ENCODE peak calls at places on chromosomes 6 and 20, in seven cellular contexts. One of them, this sample, is unnamed.

GRCh38 chr6:21594427-21595264 is 1.1 kb downstream of the SOX4 start:
- DNase-seq in NCI-H69: peak
- DNase-seq in T follicular helper cell: no peak
- DNase-seq in dermis microvascular lymphatic vessel endothelial cell: peak
- DNase-seq in PC-3: peak
- DNase-seq in mammary epithelial cell: peak
- DNase-seq in hypothalamus: peak
- DNase-seq in this sample: peak

GRCh38 chr20:60371456-60371855 is 413.2 kb downstream of the CDH26 start:
- DNase-seq in NCI-H69: peak
- DNase-seq in T follicular helper cell: no peak
- DNase-seq in dermis microvascular lymphatic vessel endothelial cell: no peak
- DNase-seq in PC-3: no peak
- DNase-seq in mammary epithelial cell: no peak
- DNase-seq in hypothalamus: no peak
- DNase-seq in this sample: no peak

GRCh38 chr6:54813901-54814300 is 32.7 kb upstream of the FAM83B start:
- DNase-seq in NCI-H69: peak
- DNase-seq in T follicular helper cell: no peak
- DNase-seq in dermis microvascular lymphatic vessel endothelial cell: no peak
- DNase-seq in PC-3: no peak
- DNase-seq in mammary epithelial cell: peak
- DNase-seq in hypothalamus: no peak
- DNase-seq in this sample: no peak

GRCh38 chr6:44967481-44967880 is 360.6 kb upstream of the RUNX2 start:
- DNase-seq in NCI-H69: no peak
- DNase-seq in T follicular helper cell: no peak
- DNase-seq in dermis microvascular lymphatic vessel endothelial cell: no peak
- DNase-seq in PC-3: no peak
- DNase-seq in mammary epithelial cell: peak
- DNase-seq in hypothalamus: no peak
- DNase-seq in this sample: peak

GRCh38 chr20:14717124-14718004 is 380.0 kb upstream of the FLRT3 start:
- DNase-seq in NCI-H69: no peak
- DNase-seq in T follicular helper cell: no peak
- DNase-seq in dermis microvascular lymphatic vessel endothelial cell: no peak
- DNase-seq in PC-3: no peak
- DNase-seq in mammary epithelial cell: no peak
- DNase-seq in hypothalamus: no peak
- DNase-seq in this sample: no peak

GRCh38 chr6:89134723-89135122 is 11.1 kb upstream of the PM20D2 start:
- DNase-seq in NCI-H69: peak
- DNase-seq in T follicular helper cell: no peak
- DNase-seq in dermis microvascular lymphatic vessel endothelial cell: no peak
- DNase-seq in PC-3: no peak
- DNase-seq in mammary epithelial cell: no peak
- DNase-seq in hypothalamus: no peak
- DNase-seq in this sample: no peak

GRCh38 chr6:13432526-13433218 is 54.7 kb downstream of the GFOD1 start:
- DNase-seq in NCI-H69: no peak
- DNase-seq in T follicular helper cell: no peak
- DNase-seq in dermis microvascular lymphatic vessel endothelial cell: no peak
- DNase-seq in PC-3: no peak
- DNase-seq in mammary epithelial cell: no peak
- DNase-seq in hypothalamus: no peak
- DNase-seq in this sample: peak

GRCh38 chr6:120147218-120147871 is 797.8 kb upstream of the MAN1A1 start:
- DNase-seq in NCI-H69: peak
- DNase-seq in T follicular helper cell: no peak
- DNase-seq in dermis microvascular lymphatic vessel endothelial cell: no peak
- DNase-seq in PC-3: peak
- DNase-seq in mammary epithelial cell: peak
- DNase-seq in hypothalamus: no peak
- DNase-seq in this sample: no peak

GRCh38 chr20:25173886-25174308 is 21.6 kb upstream of the ENTPD6 start:
- DNase-seq in NCI-H69: no peak
- DNase-seq in T follicular helper cell: no peak
- DNase-seq in dermis microvascular lymphatic vessel endothelial cell: no peak
- DNase-seq in PC-3: peak
- DNase-seq in mammary epithelial cell: no peak
- DNase-seq in hypothalamus: no peak
- DNase-seq in this sample: no peak

GRCh38 chr6:136304410-136304809 is 14.8 kb upstream of the BCLAF1 start:
- DNase-seq in NCI-H69: no peak
- DNase-seq in T follicular helper cell: no peak
- DNase-seq in dermis microvascular lymphatic vessel endothelial cell: no peak
- DNase-seq in PC-3: peak
- DNase-seq in mammary epithelial cell: peak
- DNase-seq in hypothalamus: no peak
- DNase-seq in this sample: no peak

GRCh38 chr6:156933201-156934053 is 156.2 kb downstream of the ARID1B start:
- DNase-seq in NCI-H69: peak
- DNase-seq in T follicular helper cell: no peak
- DNase-seq in dermis microvascular lymphatic vessel endothelial cell: no peak
- DNase-seq in PC-3: no peak
- DNase-seq in mammary epithelial cell: no peak
- DNase-seq in hypothalamus: no peak
- DNase-seq in this sample: no peak

GRCh38 chr6:150325093-150325772 is 43.6 kb upstream of the IYD start:
- DNase-seq in NCI-H69: peak
- DNase-seq in T follicular helper cell: no peak
- DNase-seq in dermis microvascular lymphatic vessel endothelial cell: peak
- DNase-seq in PC-3: peak
- DNase-seq in mammary epithelial cell: peak
- DNase-seq in hypothalamus: no peak
- DNase-seq in this sample: no peak

GRCh38 chr6:156780117-156780641 is 3.0 kb downstream of the ARID1B start:
- DNase-seq in NCI-H69: peak
- DNase-seq in T follicular helper cell: peak
- DNase-seq in dermis microvascular lymphatic vessel endothelial cell: peak
- DNase-seq in PC-3: peak
- DNase-seq in mammary epithelial cell: peak
- DNase-seq in hypothalamus: peak
- DNase-seq in this sample: peak

GRCh38 chr6:232896-233640 is 59.2 kb upstream of the DUSP22 start:
- DNase-seq in NCI-H69: no peak
- DNase-seq in T follicular helper cell: no peak
- DNase-seq in dermis microvascular lymphatic vessel endothelial cell: no peak
- DNase-seq in PC-3: no peak
- DNase-seq in mammary epithelial cell: no peak
- DNase-seq in hypothalamus: no peak
- DNase-seq in this sample: no peak

GRCh38 chr6:26478100-26478984 is 20.6 kb downstream of the BTN2A1 start:
- DNase-seq in NCI-H69: no peak
- DNase-seq in T follicular helper cell: no peak
- DNase-seq in dermis microvascular lymphatic vessel endothelial cell: no peak
- DNase-seq in PC-3: no peak
- DNase-seq in mammary epithelial cell: no peak
- DNase-seq in hypothalamus: no peak
- DNase-seq in this sample: no peak

GRCh38 chr20:45377191-45377775 is 842 bp downstream of the TP53TG5 start:
- DNase-seq in NCI-H69: peak
- DNase-seq in T follicular helper cell: no peak
- DNase-seq in dermis microvascular lymphatic vessel endothelial cell: no peak
- DNase-seq in PC-3: no peak
- DNase-seq in mammary epithelial cell: no peak
- DNase-seq in hypothalamus: no peak
- DNase-seq in this sample: no peak

GRCh38 chr6:107769053-107769658 is 55.0 kb downstream of the SCML4 start:
- DNase-seq in NCI-H69: peak
- DNase-seq in T follicular helper cell: no peak
- DNase-seq in dermis microvascular lymphatic vessel endothelial cell: no peak
- DNase-seq in PC-3: no peak
- DNase-seq in mammary epithelial cell: no peak
- DNase-seq in hypothalamus: no peak
- DNase-seq in this sample: no peak

GRCh38 chr6:65448806-65449397 is 258.1 kb downstream of the EYS start:
- DNase-seq in NCI-H69: peak
- DNase-seq in T follicular helper cell: no peak
- DNase-seq in dermis microvascular lymphatic vessel endothelial cell: peak
- DNase-seq in PC-3: no peak
- DNase-seq in mammary epithelial cell: no peak
- DNase-seq in hypothalamus: no peak
- DNase-seq in this sample: no peak

GRCh38 chr6:905541-905940 is 212.6 kb upstream of the EXOC2 start:
- DNase-seq in NCI-H69: no peak
- DNase-seq in T follicular helper cell: no peak
- DNase-seq in dermis microvascular lymphatic vessel endothelial cell: no peak
- DNase-seq in PC-3: no peak
- DNase-seq in mammary epithelial cell: no peak
- DNase-seq in hypothalamus: no peak
- DNase-seq in this sample: no peak

This sample was measured in fibroblast of gingiva.